ENCODE peak calls at places on chromosomes 4 and X, in nine cellular contexts. U is CD8-positive, alpha-beta T cell; V is fibroblast of lung; T is epithelial cell of proximal tubule; K is WERI-Rb-1; A is fibroblast of pulmonary artery; I is transverse colon; F is epithelial cell of esophagus; O is astrocyte of the spinal cord. R is an unnamed sample.

GRCh38 chrX:17521871-17522693 is 147.1 kb downstream of the NHS start:
- DNase-seq in F (peak), I (peak), U (no peak), O (peak), T (no peak), K (no peak), V (peak), A (peak), R (no peak)

GRCh38 chrX:120402363-120402762 is 40.5 kb downstream of the ATP1B4 start:
- DNase-seq in F (peak), A (no peak), O (no peak), U (no peak), T (no peak), I (no peak), V (no peak), K (no peak), R (no peak)

GRCh38 chr4:177313263-177313662 is 3.6 kb downstream of the NEIL3 start:
- DNase-seq in I (no peak), O (no peak), V (no peak), A (peak), U (no peak), T (no peak), K (no peak), F (peak), R (no peak)

GRCh38 chr4:145734576-145735329 is 54.8 kb downstream of the C4orf51 start:
- DNase-seq in T (peak), K (no peak), F (peak), O (peak), A (peak), U (no peak), V (peak), I (peak), R (peak)

GRCh38 chr4:105633241-105633640 is 75.2 kb downstream of the INTS12 start:
- DNase-seq in F (peak), I (no peak), U (no peak), K (no peak), T (no peak), V (no peak), A (no peak), O (no peak), R (no peak)

GRCh38 chr4:165476214-165477098 is 97.6 kb downstream of the CPE start:
- DNase-seq in V (peak), F (peak), O (peak), T (no peak), A (peak), I (no peak), U (no peak), K (no peak), R (no peak)

GRCh38 chr4:94516067-94516466 is 64.3 kb downstream of the PDLIM5 start:
- DNase-seq in O (peak), K (no peak), V (peak), T (no peak), A (peak), U (no peak), F (peak), I (no peak), R (peak)

GRCh38 chr4:101277661-101278060 is 69.7 kb downstream of the PPP3CA start:
- DNase-seq in O (peak), U (no peak), T (no peak), I (no peak), V (peak), A (peak), F (peak), K (no peak), R (peak)

GRCh38 chr4:64718091-64718490 is 308.8 kb upstream of the TECRL start:
- DNase-seq in O (peak), I (no peak), F (peak), U (no peak), A (peak), K (peak), T (no peak), V (peak), R (no peak)

GRCh38 chr4:176387571-176387970 is 67.8 kb downstream of the SPCS3 start:
- DNase-seq in I (no peak), U (no peak), O (peak), A (peak), F (no peak), T (no peak), V (no peak), K (no peak), R (no peak)

GRCh38 chrX:74343970-74344622 is 40.1 kb downstream of the ZCCHC13 start:
- DNase-seq in I (peak), T (peak), F (peak), A (peak), O (peak), V (peak), U (peak), K (peak), R (peak)

GRCh38 chr4:124535004-124535403 is 177.5 kb downstream of the ANKRD50 start:
- DNase-seq in O (no peak), I (no peak), F (no peak), A (no peak), V (no peak), U (no peak), T (no peak), K (no peak), R (no peak)

GRCh38 chr4:140188975-140189374 is 35.0 kb upstream of the MAML3 start:
- DNase-seq in F (peak), K (no peak), U (no peak), A (peak), O (peak), I (no peak), T (peak), V (peak), R (peak)

GRCh38 chr4:87912164-87913004 is 63.1 kb upstream of the SPP1 start:
- DNase-seq in T (no peak), O (no peak), U (no peak), V (no peak), F (no peak), A (peak), K (no peak), I (no peak), R (no peak)

GRCh38 chr4:120769227-120769626 is 153.3 kb downstream of the PRDM5 start:
- DNase-seq in O (peak), T (peak), I (no peak), V (peak), A (peak), U (no peak), F (peak), K (no peak), R (peak)

GRCh38 chrX:24426340-24426913 is 38.7 kb upstream of the PDK3 start:
- DNase-seq in A (peak), T (no peak), K (no peak), V (no peak), F (peak), O (peak), U (no peak), I (no peak), R (no peak)

GRCh38 chr4:122086338-122086737 is 65.8 kb upstream of the BLTP1 start:
- DNase-seq in T (no peak), F (peak), V (no peak), O (no peak), A (no peak), K (no peak), I (no peak), U (no peak), R (no peak)

GRCh38 chr4:27807207-27807606 is 946.6 kb downstream of the STIM2 start:
- DNase-seq in F (no peak), V (peak), A (no peak), O (peak), K (no peak), I (no peak), U (no peak), T (no peak), R (no peak)

GRCh38 chrX:12867746-12868145 is 874 bp downstream of the TLR7 start:
- DNase-seq in V (no peak), I (no peak), A (no peak), T (no peak), K (no peak), O (no peak), U (no peak), F (no peak), R (no peak)

GRCh38 chrX:67545772-67546495 is 2.1 kb downstream of the AR start:
- DNase-seq in V (peak), T (no peak), A (peak), O (peak), U (no peak), F (peak), I (no peak), K (no peak), R (no peak)

GRCh38 chrX:110317079-110317819 is 636 bp downstream of the AMMECR1 start:
- DNase-seq in F (peak), T (no peak), V (no peak), U (peak), A (no peak), K (peak), O (no peak), I (peak), R (no peak)

GRCh38 chr4:158590219-158590618 is 68.5 kb downstream of the RXFP1 start:
- DNase-seq in O (no peak), A (no peak), U (no peak), V (no peak), I (no peak), F (no peak), K (peak), T (no peak), R (no peak)

GRCh38 chr4:15778742-15779231 is 659 bp downstream of the CD38 start:
- DNase-seq in F (no peak), U (peak), T (no peak), O (peak), V (peak), K (no peak), I (peak), A (no peak), R (no peak)

GRCh38 chr4:86543560-86544312 is 50.4 kb upstream of the PTPN13 start:
- DNase-seq in V (peak), K (no peak), T (no peak), U (no peak), A (peak), I (no peak), O (peak), F (no peak), R (no peak)

GRCh38 chrX:42485621-42486020 is 292.3 kb downstream of the PPP1R2C start:
- DNase-seq in V (peak), F (peak), K (no peak), T (peak), I (no peak), U (no peak), O (peak), A (peak), R (no peak)

GRCh38 chrX:18927558-18927957 is 56.4 kb downstream of the PHKA2 start:
- DNase-seq in K (no peak), F (no peak), U (no peak), O (no peak), V (no peak), I (no peak), A (no peak), T (no peak), R (no peak)

GRCh38 chr4:8238515-8239053 is 31.0 kb upstream of the HTRA3 start:
- DNase-seq in O (no peak), V (no peak), K (peak), A (no peak), U (no peak), F (no peak), I (peak), T (no peak), R (no peak)

GRCh38 chr4:1523506-1523905 is 117.3 kb upstream of the NKX1-1 start:
- DNase-seq in F (no peak), T (no peak), A (no peak), I (no peak), K (no peak), U (no peak), V (no peak), O (no peak), R (no peak)
- H3K4me3 ChIP-seq in F (no peak), T (no peak), A (no peak), I (no peak), K (no peak), U (no peak), V (no peak), O (no peak), R (no peak)

GRCh38 chrX:68834371-68835103 is 5.7 kb downstream of the EFNB1 start:
- DNase-seq in T (no peak), F (no peak), I (no peak), U (no peak), V (no peak), A (no peak), O (no peak), K (no peak), R (no peak)
- H3K4me3 ChIP-seq in T (no peak), F (peak), I (no peak), U (no peak), V (no peak), A (no peak), O (no peak), K (no peak), R (no peak)

GRCh38 chrX:72393836-72394517 is 88.3 kb upstream of the CITED1 start:
- DNase-seq in V (peak), A (no peak), F (no peak), I (no peak), U (no peak), K (no peak), T (no peak), O (no peak), R (no peak)
- H3K4me3 ChIP-seq in V (no peak), A (no peak), F (no peak), I (no peak), U (no peak), K (no peak), T (no peak), O (no peak), R (no peak)

DNA sequence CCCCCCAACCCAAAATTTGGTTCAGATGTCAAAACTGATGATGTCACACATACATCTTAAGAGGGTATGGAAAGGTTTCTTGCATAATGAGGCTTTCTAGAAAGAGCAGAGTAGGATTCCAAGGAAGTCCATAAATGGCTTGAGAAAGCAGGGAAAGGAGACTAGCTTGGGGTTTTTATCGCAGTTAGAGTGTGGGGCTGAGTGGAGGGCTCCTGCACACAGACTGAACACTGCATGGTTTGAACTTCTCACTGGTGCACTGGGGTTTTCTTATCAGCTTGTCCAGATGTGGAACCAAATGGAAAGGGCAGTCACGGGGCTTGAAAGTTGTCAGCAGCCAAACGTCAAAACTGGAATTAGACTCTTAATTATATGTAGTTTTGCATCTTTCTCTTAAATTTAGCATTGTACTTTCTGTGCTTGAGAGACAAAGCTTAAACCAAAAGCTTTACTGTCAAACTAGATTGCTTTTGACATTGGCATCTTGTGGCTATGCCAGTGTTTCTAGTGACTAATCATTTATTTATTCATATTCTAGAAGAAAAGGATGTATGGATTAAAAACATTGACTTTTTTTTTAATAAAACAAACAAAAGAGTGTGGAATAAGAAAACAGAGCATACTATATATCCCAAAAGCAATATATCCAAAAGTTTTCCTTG is 78.3 kb upstream of the STIM2 start:
- DNase-seq in U (no peak), V (no peak), T (no peak), I (no peak), K (no peak), O (no peak), F (no peak), A (peak), R (no peak)
- H3K4me3 ChIP-seq in U (no peak), V (no peak), T (no peak), I (no peak), K (no peak), O (no peak), F (no peak), A (no peak), R (no peak)

GRCh38 chr4:1726146-1726934 is 5.0 kb downstream of the TACC3 start:
- DNase-seq in K (peak), V (peak), A (peak), F (peak), U (peak), T (no peak), O (peak), I (peak), R (no peak)

GRCh38 chr4:1725521-1725920 is 4.2 kb downstream of the TACC3 start:
- DNase-seq in V (no peak), F (no peak), O (no peak), T (no peak), A (no peak), U (no peak), K (no peak), I (no peak), R (no peak)

GRCh38 chr4:1727117-1728031 is 6.1 kb downstream of the TACC3 start:
- DNase-seq in I (peak), O (peak), K (no peak), V (peak), A (peak), F (peak), U (no peak), T (no peak), R (no peak)

GRCh38 chr4:1730532-1731135 is 9.3 kb downstream of the TACC3 start:
- DNase-seq in T (no peak), A (no peak), V (no peak), O (no peak), F (no peak), U (no peak), I (no peak), K (no peak), R (no peak)

GRCh38 chr4:1728061-1728980 is 7.0 kb downstream of the TACC3 start:
- DNase-seq in F (no peak), U (no peak), K (no peak), A (no peak), V (no peak), T (no peak), O (no peak), I (no peak), R (no peak)
- H3K4me3 ChIP-seq in F (no peak), U (no peak), K (no peak), A (no peak), V (no peak), T (no peak), O (no peak), I (no peak), R (no peak)

GRCh38 chr4:792729-793108 is 33.2 kb downstream of the CPLX1 start:
- DNase-seq in T (no peak), O (no peak), F (no peak), A (no peak), I (no peak), V (no peak), K (no peak), U (no peak), R (no peak)

GRCh38 chr4:791201-791865 is 34.6 kb downstream of the CPLX1 start:
- DNase-seq in A (no peak), K (no peak), T (no peak), V (no peak), O (no peak), F (no peak), U (no peak), I (no peak), R (no peak)

GRCh38 chr4:790466-790820 is 35.5 kb downstream of the CPLX1 start:
- DNase-seq in V (no peak), O (no peak), F (no peak), I (no peak), K (no peak), U (no peak), T (no peak), A (no peak), R (no peak)

GRCh38 chr4:793109-793861 is 32.6 kb downstream of the CPLX1 start:
- DNase-seq in U (no peak), F (no peak), O (no peak), A (no peak), K (no peak), I (no peak), T (no peak), V (no peak), R (no peak)

DNA sequence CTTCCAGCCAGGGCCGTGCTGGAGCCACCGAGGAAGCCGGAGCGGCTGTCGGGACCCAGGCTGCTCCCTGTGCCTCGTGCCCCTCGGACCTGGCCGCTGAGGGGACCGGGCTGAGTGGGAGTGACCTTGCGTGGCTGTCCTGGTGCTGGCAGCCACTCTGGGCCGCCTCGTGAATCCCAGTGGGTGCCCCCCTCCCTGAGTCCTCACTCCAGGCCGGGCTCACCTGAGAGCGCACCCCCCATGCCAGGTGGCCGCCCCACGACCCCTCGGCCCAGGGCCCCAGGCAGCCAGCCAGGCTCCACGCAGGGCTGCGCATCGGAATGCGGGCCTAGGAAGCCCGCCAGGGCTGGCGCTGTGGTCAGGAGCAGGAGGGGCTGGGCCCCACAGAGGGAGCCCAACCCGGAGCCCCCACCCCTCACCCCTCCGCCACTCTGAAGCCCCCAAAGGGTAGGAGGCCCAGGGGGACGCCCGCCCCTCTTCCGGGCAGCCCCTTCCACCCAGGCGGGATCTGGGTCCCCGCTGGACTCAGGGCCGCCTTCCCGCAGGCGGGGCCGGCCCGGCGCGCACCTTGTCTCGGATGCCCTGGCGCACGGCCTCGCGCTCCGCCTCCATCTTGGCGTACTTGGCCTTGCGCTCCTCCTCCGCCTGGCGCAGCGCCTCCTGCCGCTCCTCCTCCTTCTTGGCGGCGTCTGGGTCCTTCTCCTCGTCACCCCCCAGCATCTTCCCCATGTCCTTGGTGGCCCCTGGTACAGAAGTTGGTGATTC is 33.9 kb downstream of the CPLX1 start:
- DNase-seq in K (no peak), T (no peak), O (no peak), A (no peak), F (peak), U (no peak), I (peak), V (peak), R (no peak)
- H3K4me3 ChIP-seq in K (no peak), T (no peak), O (no peak), A (no peak), F (no peak), U (peak), I (no peak), V (no peak), R (no peak)

GRCh38 chr4:155960522-155960921 is 6.9 kb upstream of the CTSO start:
- DNase-seq in U (no peak), A (peak), K (no peak), I (no peak), O (peak), T (no peak), F (peak), V (peak), R (no peak)
- H3K4me3 ChIP-seq in U (no peak), A (no peak), K (no peak), I (no peak), O (no peak), T (no peak), F (no peak), V (no peak), R (no peak)